ENCODE peak calls at places on chromosomes 4 and X, in five cellular contexts. J, V, Z, N and S are unnamed samples.

GRCh38 chrX:153827016-153827415 is 3.3 kb downstream of the PDZD4 start:
- DNase-seq in J (no peak), V (no peak), Z (no peak), N (no peak), S (no peak)

GRCh38 chr4:164734476-164734875 is 19.5 kb upstream of the SMIM31 start:
- DNase-seq in J (no peak), V (no peak), Z (no peak), N (no peak), S (no peak)

GRCh38 chr4:46323891-46324290 is 66.0 kb downstream of the GABRA2 start:
- DNase-seq in J (no peak), V (no peak), Z (no peak), N (no peak), S (no peak)

GRCh38 chr4:152310223-152310622 is 225.7 kb downstream of the FBXW7 start:
- DNase-seq in J (peak; percentile 89), V (peak; percentile 82), Z (no peak), N (no peak), S (peak; percentile 3)

GRCh38 chr4:7828011-7828720 is 111.5 kb downstream of the AFAP1 start:
- DNase-seq in J (peak; percentile 100), V (peak; percentile 100), Z (no peak), N (no peak), S (peak; percentile 100)

GRCh38 chr4:37953620-37954325 is 6.4 kb upstream of the PTTG2 start:
- DNase-seq in J (peak; percentile 80), V (peak; percentile 64), Z (no peak), N (no peak), S (no peak)

GRCh38 chr4:110064295-110064694 is 134.1 kb downstream of the ELOVL6 start:
- DNase-seq in J (no peak), V (no peak), Z (no peak), N (peak; percentile 64), S (peak; percentile 12)

GRCh38 chr4:104490096-104490769 is 4.5 kb downstream of the CXXC4 start:
- DNase-seq in J (peak; percentile 6), V (no peak), Z (peak; percentile 27), N (peak; percentile 60), S (no peak)

GRCh38 chr4:107825072-107825789 is 499 bp downstream of the SGMS2 start:
- DNase-seq in J (peak; percentile 55), V (peak; percentile 39), Z (peak; percentile 75), N (peak; percentile 59), S (peak; percentile 58)

GRCh38 chr4:38743866-38744265 is 38.9 kb downstream of the TLR10 start:
- DNase-seq in J (no peak), V (no peak), Z (no peak), N (no peak), S (no peak)

GRCh38 chr4:832108-832507 is 6.2 kb upstream of the CPLX1 start:
- DNase-seq in J (no peak), V (no peak), Z (no peak), N (no peak), S (no peak)

GRCh38 chr4:147958057-147958456 is 226.2 kb downstream of the ARHGAP10 start:
- DNase-seq in J (no peak), V (peak; percentile 29), Z (no peak), N (no peak), S (no peak)

GRCh38 chrX:53694642-53695041 is 8.1 kb upstream of the HUWE1 start:
- DNase-seq in J (no peak), V (no peak), Z (no peak), N (no peak), S (no peak)

GRCh38 chr4:7964890-7965662 is 25.4 kb upstream of the AFAP1 start:
- DNase-seq in J (peak; percentile 59), V (peak; percentile 71), Z (no peak), N (no peak), S (peak; percentile 87)

GRCh38 chr4:97720869-97721432 is 422.3 kb downstream of the STPG2 start:
- DNase-seq in J (peak; percentile 23), V (no peak), Z (peak; percentile 7), N (no peak), S (peak; percentile 70)

GRCh38 chrX:67780694-67781109 is 236.9 kb downstream of the AR start:
- DNase-seq in J (peak; percentile 96), V (peak; percentile 78), Z (no peak), N (peak; percentile 53), S (peak; percentile 97)

GRCh38 chrX:17078031-17078730 is 131.7 kb downstream of the REPS2 start:
- DNase-seq in J (peak; percentile 68), V (peak; percentile 13), Z (no peak), N (no peak), S (peak; percentile 14)

GRCh38 chr4:1474126-1475090 is 68.2 kb upstream of the NKX1-1 start:
- DNase-seq in J (no peak), V (no peak), Z (no peak), N (peak; percentile 24), S (no peak)

GRCh38 chrX:154549766-154550165 is 2.3 kb downstream of the IKBKG start:
- DNase-seq in J (no peak), V (peak; percentile 77), Z (no peak), N (no peak), S (no peak)

GRCh38 chr4:111778543-111778942 is 366.7 kb upstream of the FAM241A start:
- DNase-seq in J (no peak), V (no peak), Z (peak; percentile 31), N (no peak), S (no peak)

GRCh38 chr4:142353149-142353738 is 492.9 kb downstream of the INPP4B start:
- DNase-seq in J (peak; percentile 63), V (peak; percentile 80), Z (peak; percentile 85), N (no peak), S (peak; percentile 86)

GRCh38 chr4:142352682-142353081 is 493.4 kb downstream of the INPP4B start:
- DNase-seq in J (no peak), V (no peak), Z (no peak), N (no peak), S (no peak)

GRCh38 chr4:142354041-142354440 is 492.1 kb downstream of the INPP4B start:
- DNase-seq in J (peak; percentile 27), V (peak; percentile 17), Z (no peak), N (no peak), S (no peak)

GRCh38 chr4:142350886-142351285 is 495.2 kb downstream of the INPP4B start:
- DNase-seq in J (no peak), V (peak; percentile 50), Z (no peak), N (no peak), S (no peak)

DNA sequence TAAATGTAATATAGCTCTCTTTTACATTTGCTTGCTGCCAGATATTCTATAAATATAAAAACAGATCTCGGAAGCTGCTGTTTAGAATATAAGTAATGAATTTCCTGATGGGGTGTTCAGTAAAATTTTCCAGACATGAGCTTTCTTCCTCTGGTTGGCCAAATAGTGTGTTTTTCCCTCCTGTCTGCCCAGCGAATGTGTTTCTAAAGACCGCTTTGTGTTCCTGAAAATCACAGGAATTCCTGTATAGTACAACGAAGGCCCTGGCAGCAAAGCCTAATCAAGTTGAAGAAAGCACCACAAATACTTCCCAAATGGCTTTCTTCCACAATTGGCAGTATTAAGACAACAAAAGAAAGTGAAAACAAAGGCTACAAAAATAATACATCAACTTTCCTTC is 494.1 kb downstream of the INPP4B start:
- DNase-seq in J (no peak), V (no peak), Z (peak; percentile 71), N (no peak), S (no peak)
- H3K4me3 ChIP-seq in J (no peak overlapping the region), V (peak overlapping the region; percentile 17), Z (no peak overlapping the region), N (no peak overlapping the region), S (no peak overlapping the region)

DNA sequence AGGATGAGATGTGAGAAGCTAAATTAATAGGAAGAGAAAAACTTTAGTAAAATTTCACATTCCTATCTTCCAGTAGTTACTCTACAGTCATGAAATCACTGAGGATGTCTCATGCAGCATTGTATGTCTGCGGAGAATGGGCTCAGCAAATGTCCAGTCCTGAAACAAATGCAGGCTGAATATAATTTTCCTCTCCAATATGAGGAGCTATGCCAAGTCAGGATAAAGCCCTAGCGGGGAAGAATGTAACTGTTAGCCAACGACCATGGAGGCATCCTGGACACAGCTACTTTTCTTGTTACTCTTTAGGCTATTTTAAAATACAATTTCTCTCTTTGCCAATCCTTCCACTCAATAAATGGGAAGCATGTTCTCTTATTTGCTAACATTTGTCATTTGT is 127.7 kb downstream of the PRKX start:
- DNase-seq in J (no peak), V (no peak), Z (no peak), N (no peak), S (no peak)
- TF ChIP-seq CTCF in J (peak; percentile 12), V (no peak), Z (no peak), N (no peak), S (peak; percentile 9)

DNA sequence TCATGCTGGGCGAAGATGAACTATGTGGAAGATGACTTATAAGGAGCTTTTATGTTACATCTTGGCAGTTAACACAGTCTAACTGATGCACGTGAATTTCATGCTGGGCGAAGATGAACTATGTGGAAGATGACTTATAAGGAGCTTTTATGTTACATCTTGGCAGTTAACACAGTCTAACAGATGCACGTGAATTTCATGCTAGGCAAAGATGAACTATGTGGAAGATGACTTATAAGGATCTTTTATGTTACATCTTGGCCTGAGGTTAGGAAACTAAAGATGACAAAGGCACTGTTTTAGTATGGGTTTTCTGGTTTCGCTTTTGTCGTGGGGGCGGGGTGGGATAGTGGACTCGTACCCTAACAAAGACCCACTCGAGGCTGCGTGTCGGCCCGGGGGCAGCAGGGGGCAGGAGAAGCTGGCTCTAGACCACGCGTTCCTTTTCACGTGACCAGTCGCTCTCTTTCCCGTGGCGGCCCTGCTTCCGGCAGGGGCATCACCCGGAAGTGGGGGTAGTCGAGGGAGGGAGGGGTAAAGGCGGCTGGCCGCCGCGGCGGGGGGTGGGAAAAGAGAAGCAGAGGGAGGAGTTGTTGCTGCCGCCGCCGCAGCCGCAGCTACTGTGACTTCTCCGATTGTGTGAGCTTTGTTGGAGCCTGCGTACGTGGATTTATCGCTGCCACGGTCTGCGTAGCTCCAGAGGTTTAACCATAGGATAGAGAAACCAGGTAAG is at the start of gene ATP7A:
- DNase-seq in J (peak; percentile 75), V (peak; percentile 88), Z (peak; percentile 87), N (peak; percentile 87), S (peak; percentile 90)
- H3K4me3 ChIP-seq in J (peak within 1 kb of the TSS; percentile 84), V (peak within 1 kb of the TSS; percentile 99), Z (peak within 1 kb of the TSS; percentile 71), N (peak within 1 kb of the TSS; percentile 23), S (peak within 1 kb of the TSS; percentile 79)

GRCh38 chr4:48779095-48779997 is 733 bp downstream of the FRYL start:
- DNase-seq in J (peak; percentile 37), V (peak; percentile 54), Z (peak; percentile 83), N (peak; percentile 70), S (peak; percentile 58)
- TF ChIP-seq CTCF in J (no peak), V (peak; percentile 17), Z (no peak), N (no peak), S (no peak)